ENCODE peak calls at places on chromosomes 3 and 15, in nine cellular contexts. One of them, this sample, is unnamed.

GRCh38 chr3:131811481-131811880 is 223.3 kb downstream of the CPNE4 start:
- DNase-seq in WTC11: no peak
- DNase-seq in HCT116: no peak
- DNase-seq in SK-N-SH: no peak
- DNase-seq in A549: no peak
- DNase-seq in endothelial cell of umbilical vein: no peak
- DNase-seq in K562: no peak
- DNase-seq in HepG2: no peak
- DNase-seq in GM12878: no peak
- DNase-seq in this sample: no peak

GRCh38 chr3:22475665-22476064 is 724.7 kb upstream of the ZNF385D start:
- DNase-seq in SK-N-SH: no peak
- DNase-seq in GM12878: no peak
- DNase-seq in A549: no peak
- DNase-seq in HCT116: no peak
- DNase-seq in K562: no peak
- DNase-seq in WTC11: no peak
- DNase-seq in endothelial cell of umbilical vein: no peak
- DNase-seq in HepG2: no peak
- DNase-seq in this sample: peak

GRCh38 chr3:145134738-145135137 is 1026.2 kb downstream of the PLOD2 start:
- DNase-seq in SK-N-SH: no peak
- DNase-seq in HCT116: no peak
- DNase-seq in HepG2: no peak
- DNase-seq in GM12878: no peak
- DNase-seq in K562: no peak
- DNase-seq in endothelial cell of umbilical vein: peak
- DNase-seq in WTC11: no peak
- DNase-seq in A549: no peak
- DNase-seq in this sample: no peak

GRCh38 chr3:158330820-158331219 is 220.9 kb downstream of the RSRC1 start:
- DNase-seq in GM12878: no peak
- DNase-seq in K562: no peak
- DNase-seq in HCT116: no peak
- DNase-seq in SK-N-SH: no peak
- DNase-seq in endothelial cell of umbilical vein: no peak
- DNase-seq in WTC11: no peak
- DNase-seq in A549: no peak
- DNase-seq in HepG2: no peak
- DNase-seq in this sample: no peak

GRCh38 chr3:42732829-42733459 is 30.3 kb upstream of the HHATL start:
- DNase-seq in K562: peak
- DNase-seq in WTC11: no peak
- DNase-seq in SK-N-SH: no peak
- DNase-seq in HCT116: no peak
- DNase-seq in HepG2: peak
- DNase-seq in A549: no peak
- DNase-seq in GM12878: no peak
- DNase-seq in endothelial cell of umbilical vein: no peak
- DNase-seq in this sample: no peak

GRCh38 chr3:57910988-57911387 is 97.2 kb upstream of the FLNB start:
- DNase-seq in K562: no peak
- DNase-seq in endothelial cell of umbilical vein: peak
- DNase-seq in GM12878: no peak
- DNase-seq in WTC11: no peak
- DNase-seq in HCT116: peak
- DNase-seq in SK-N-SH: peak
- DNase-seq in A549: peak
- DNase-seq in HepG2: peak
- DNase-seq in this sample: peak

GRCh38 chr3:9068044-9068443 is 104.8 kb upstream of the RAD18 start:
- DNase-seq in HepG2: no peak
- DNase-seq in WTC11: no peak
- DNase-seq in GM12878: no peak
- DNase-seq in endothelial cell of umbilical vein: no peak
- DNase-seq in SK-N-SH: no peak
- DNase-seq in A549: no peak
- DNase-seq in HCT116: no peak
- DNase-seq in K562: no peak
- DNase-seq in this sample: no peak

GRCh38 chr3:140742116-140742515 is 64.3 kb downstream of the TRIM42 start:
- DNase-seq in SK-N-SH: no peak
- DNase-seq in GM12878: no peak
- DNase-seq in endothelial cell of umbilical vein: no peak
- DNase-seq in HCT116: no peak
- DNase-seq in HepG2: no peak
- DNase-seq in WTC11: no peak
- DNase-seq in A549: no peak
- DNase-seq in K562: no peak
- DNase-seq in this sample: no peak

GRCh38 chr3:39748002-39748401 is 61.4 kb upstream of the MYRIP start:
- DNase-seq in HCT116: no peak
- DNase-seq in GM12878: no peak
- DNase-seq in WTC11: no peak
- DNase-seq in K562: no peak
- DNase-seq in HepG2: no peak
- DNase-seq in SK-N-SH: no peak
- DNase-seq in A549: no peak
- DNase-seq in endothelial cell of umbilical vein: peak
- DNase-seq in this sample: no peak

GRCh38 chr15:28873006-28873405 is 12.8 kb upstream of the APBA2 start:
- DNase-seq in endothelial cell of umbilical vein: no peak
- DNase-seq in SK-N-SH: no peak
- DNase-seq in GM12878: no peak
- DNase-seq in HCT116: no peak
- DNase-seq in HepG2: no peak
- DNase-seq in WTC11: no peak
- DNase-seq in A549: no peak
- DNase-seq in K562: no peak
- DNase-seq in this sample: no peak

GRCh38 chr3:13040381-13041074 is 32.7 kb downstream of the IQSEC1 start:
- DNase-seq in A549: no peak
- DNase-seq in HCT116: no peak
- DNase-seq in SK-N-SH: peak
- DNase-seq in HepG2: no peak
- DNase-seq in WTC11: no peak
- DNase-seq in endothelial cell of umbilical vein: no peak
- DNase-seq in K562: peak
- DNase-seq in GM12878: no peak
- DNase-seq in this sample: no peak

GRCh38 chr3:99119312-99119810 is 217.9 kb upstream of the DCBLD2 start:
- DNase-seq in HepG2: no peak
- DNase-seq in HCT116: no peak
- DNase-seq in endothelial cell of umbilical vein: peak
- DNase-seq in GM12878: no peak
- DNase-seq in WTC11: no peak
- DNase-seq in K562: no peak
- DNase-seq in A549: no peak
- DNase-seq in SK-N-SH: no peak
- DNase-seq in this sample: no peak

GRCh38 chr15:80777836-80778620 is 1.1 kb upstream of the CEMIP start:
- DNase-seq in K562: no peak
- DNase-seq in WTC11: no peak
- DNase-seq in endothelial cell of umbilical vein: no peak
- DNase-seq in A549: no peak
- DNase-seq in HepG2: no peak
- DNase-seq in SK-N-SH: no peak
- DNase-seq in GM12878: no peak
- DNase-seq in HCT116: no peak
- DNase-seq in this sample: no peak

GRCh38 chr15:80779658-80780415 is 667 bp downstream of the CEMIP start:
- DNase-seq in endothelial cell of umbilical vein: peak
- DNase-seq in GM12878: no peak
- DNase-seq in HCT116: no peak
- DNase-seq in A549: peak
- DNase-seq in K562: no peak
- DNase-seq in SK-N-SH: peak
- DNase-seq in WTC11: peak
- DNase-seq in HepG2: peak
- DNase-seq in this sample: no peak

GRCh38 chr15:80780416-80781221 is 1.4 kb downstream of the CEMIP start:
- DNase-seq in endothelial cell of umbilical vein: peak
- DNase-seq in K562: peak
- DNase-seq in HepG2: peak
- DNase-seq in HCT116: no peak
- DNase-seq in WTC11: peak
- DNase-seq in A549: peak
- DNase-seq in GM12878: no peak
- DNase-seq in SK-N-SH: peak
- DNase-seq in this sample: no peak

GRCh38 chr15:80778621-80778963 is 578 bp upstream of the CEMIP start:
- DNase-seq in SK-N-SH: no peak
- DNase-seq in GM12878: no peak
- DNase-seq in K562: no peak
- DNase-seq in A549: no peak
- DNase-seq in HCT116: no peak
- DNase-seq in endothelial cell of umbilical vein: peak
- DNase-seq in WTC11: no peak
- DNase-seq in HepG2: no peak
- DNase-seq in this sample: no peak

GRCh38 chr15:80778964-80779657 is at the start of gene CEMIP:
- DNase-seq in GM12878: no peak
- DNase-seq in endothelial cell of umbilical vein: peak
- DNase-seq in WTC11: peak
- DNase-seq in HepG2: peak
- DNase-seq in A549: peak
- DNase-seq in K562: peak
- DNase-seq in HCT116: peak
- DNase-seq in SK-N-SH: peak
- DNase-seq in this sample: peak
- TF ChIP-seq MAX in GM12878: no peak
- TF ChIP-seq MAX in endothelial cell of umbilical vein: no peak
- TF ChIP-seq MAX in WTC11: peak
- TF ChIP-seq MAX in HepG2: peak
- TF ChIP-seq MAX in A549: no peak
- TF ChIP-seq MAX in K562: no peak
- TF ChIP-seq MAX in HCT116: no peak
- TF ChIP-seq MAX in SK-N-SH: no peak
- TF ChIP-seq MAX in this sample: no peak

GRCh38 chr3:127909646-127910045 is 5.4 kb upstream of the KBTBD12 start:
- DNase-seq in GM12878: no peak
- DNase-seq in K562: no peak
- DNase-seq in endothelial cell of umbilical vein: no peak
- DNase-seq in SK-N-SH: no peak
- DNase-seq in WTC11: no peak
- DNase-seq in HepG2: no peak
- DNase-seq in A549: no peak
- DNase-seq in HCT116: no peak
- DNase-seq in this sample: no peak
- TF ChIP-seq MAX in GM12878: no peak
- TF ChIP-seq MAX in K562: no peak
- TF ChIP-seq MAX in endothelial cell of umbilical vein: no peak
- TF ChIP-seq MAX in SK-N-SH: no peak
- TF ChIP-seq MAX in WTC11: no peak
- TF ChIP-seq MAX in HepG2: no peak
- TF ChIP-seq MAX in A549: no peak
- TF ChIP-seq MAX in HCT116: no peak
- TF ChIP-seq MAX in this sample: no peak

GRCh38 chr3:52845691-52846426 is 11.0 kb upstream of the MUSTN1 start:
- DNase-seq in SK-N-SH: peak
- DNase-seq in GM12878: no peak
- DNase-seq in endothelial cell of umbilical vein: no peak
- DNase-seq in HepG2: no peak
- DNase-seq in WTC11: peak
- DNase-seq in HCT116: no peak
- DNase-seq in K562: peak
- DNase-seq in A549: peak
- DNase-seq in this sample: no peak
- TF ChIP-seq MAX in SK-N-SH: no peak
- TF ChIP-seq MAX in GM12878: no peak
- TF ChIP-seq MAX in endothelial cell of umbilical vein: no peak
- TF ChIP-seq MAX in HepG2: no peak
- TF ChIP-seq MAX in WTC11: no peak
- TF ChIP-seq MAX in HCT116: no peak
- TF ChIP-seq MAX in K562: no peak
- TF ChIP-seq MAX in A549: no peak
- TF ChIP-seq MAX in this sample: no peak

GRCh38 chr3:52439426-52440248 is 5.3 kb downstream of the SEMA3G start:
- DNase-seq in endothelial cell of umbilical vein: no peak
- DNase-seq in SK-N-SH: peak
- DNase-seq in GM12878: no peak
- DNase-seq in WTC11: no peak
- DNase-seq in HepG2: no peak
- DNase-seq in A549: no peak
- DNase-seq in HCT116: no peak
- DNase-seq in K562: no peak
- DNase-seq in this sample: no peak

GRCh38 chr3:52438104-52438376 is 6.9 kb downstream of the SEMA3G start:
- DNase-seq in A549: no peak
- DNase-seq in GM12878: no peak
- DNase-seq in HepG2: no peak
- DNase-seq in endothelial cell of umbilical vein: no peak
- DNase-seq in SK-N-SH: no peak
- DNase-seq in HCT116: no peak
- DNase-seq in WTC11: no peak
- DNase-seq in K562: no peak
- DNase-seq in this sample: no peak

GRCh38 chr3:52437326-52438103 is 7.4 kb downstream of the SEMA3G start:
- DNase-seq in A549: no peak
- DNase-seq in WTC11: no peak
- DNase-seq in HepG2: no peak
- DNase-seq in endothelial cell of umbilical vein: no peak
- DNase-seq in K562: no peak
- DNase-seq in HCT116: no peak
- DNase-seq in GM12878: no peak
- DNase-seq in SK-N-SH: no peak
- DNase-seq in this sample: no peak

GRCh38 chr3:52440249-52440551 is 4.7 kb downstream of the SEMA3G start:
- DNase-seq in HCT116: no peak
- DNase-seq in K562: no peak
- DNase-seq in endothelial cell of umbilical vein: no peak
- DNase-seq in A549: no peak
- DNase-seq in WTC11: no peak
- DNase-seq in HepG2: no peak
- DNase-seq in SK-N-SH: no peak
- DNase-seq in GM12878: no peak
- DNase-seq in this sample: no peak

DNA sequence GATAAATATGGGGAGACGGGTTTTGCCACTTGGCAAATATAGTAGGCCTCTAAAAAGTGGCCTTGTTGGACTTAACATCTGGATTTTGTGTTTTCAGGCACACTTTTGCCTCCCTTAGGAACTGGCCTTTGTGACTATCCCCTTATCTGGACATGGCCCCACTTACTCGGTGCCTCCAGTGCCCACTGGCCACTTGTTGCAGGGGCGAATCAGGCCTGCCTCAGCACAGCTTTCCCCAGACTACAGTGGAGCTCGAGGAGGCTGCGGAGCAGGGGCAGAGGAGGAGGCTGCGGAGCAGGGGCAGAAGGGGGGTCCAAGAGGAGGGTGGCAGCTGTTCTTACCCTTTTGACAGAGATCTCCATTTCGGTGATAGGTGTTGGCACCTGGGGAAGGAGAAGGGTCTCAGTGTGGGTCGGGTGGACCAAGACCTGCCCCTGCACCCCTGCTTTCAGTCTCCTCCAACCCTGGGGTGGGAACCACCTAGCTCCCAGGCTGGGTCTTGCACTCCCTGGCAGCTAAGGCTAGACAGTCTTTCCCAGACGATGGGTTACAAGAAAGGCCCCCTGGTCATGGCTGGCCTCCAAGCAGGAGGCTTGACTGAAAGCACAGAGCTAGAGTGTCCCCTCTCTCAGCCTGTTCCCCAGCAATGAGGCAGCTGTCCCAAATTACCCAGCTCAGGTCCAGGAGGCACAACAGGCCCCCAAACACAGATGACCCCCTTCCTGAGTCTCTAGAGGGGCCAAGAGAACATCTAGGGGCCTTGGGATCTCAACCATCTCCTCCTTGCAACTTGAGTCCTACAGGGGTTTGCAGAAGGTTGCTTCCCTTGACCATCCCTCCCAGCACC is 6.1 kb downstream of the SEMA3G start:
- DNase-seq in A549: no peak
- DNase-seq in HCT116: no peak
- DNase-seq in SK-N-SH: no peak
- DNase-seq in WTC11: no peak
- DNase-seq in GM12878: no peak
- DNase-seq in HepG2: no peak
- DNase-seq in endothelial cell of umbilical vein: no peak
- DNase-seq in K562: no peak
- DNase-seq in this sample: no peak
- TF ChIP-seq MAX in A549: no peak
- TF ChIP-seq MAX in HCT116: no peak
- TF ChIP-seq MAX in SK-N-SH: no peak
- TF ChIP-seq MAX in WTC11: no peak
- TF ChIP-seq MAX in GM12878: no peak
- TF ChIP-seq MAX in HepG2: no peak
- TF ChIP-seq MAX in endothelial cell of umbilical vein: no peak
- TF ChIP-seq MAX in K562: no peak
- TF ChIP-seq MAX in this sample: no peak